ENCODE peak calls at places on chromosomes 2 and 18, in five cellular contexts. One of them, this sample, is unnamed.

GRCh38 chr2:158671381-158672245 is 123.5 kb upstream of the DAPL1 start:
- DNase-seq in HCT116: no peak
- DNase-seq in cardiac muscle cell: no peak
- DNase-seq in CD8-positive, alpha-beta memory T cell: no peak
- DNase-seq in IMR-90: no peak
- DNase-seq in this sample: no peak

GRCh38 chr2:153811516-153811915 is 60.2 kb upstream of the GALNT13 start:
- DNase-seq in IMR-90: no peak
- DNase-seq in HCT116: no peak
- DNase-seq in CD8-positive, alpha-beta memory T cell: no peak
- DNase-seq in cardiac muscle cell: no peak
- DNase-seq in this sample: no peak

GRCh38 chr2:98084869-98085238 is 2.1 kb upstream of the VWA3B start:
- DNase-seq in cardiac muscle cell: no peak
- DNase-seq in HCT116: no peak
- DNase-seq in CD8-positive, alpha-beta memory T cell: no peak
- DNase-seq in IMR-90: no peak
- DNase-seq in this sample: no peak

GRCh38 chr2:98908909-98909308 is 27.1 kb downstream of the CRACDL start:
- DNase-seq in HCT116: no peak
- DNase-seq in cardiac muscle cell: peak; percentile 24
- DNase-seq in CD8-positive, alpha-beta memory T cell: no peak
- DNase-seq in IMR-90: peak; percentile 52
- DNase-seq in this sample: no peak

GRCh38 chr2:222884114-222884764 is 23.4 kb downstream of the ACSL3 start:
- DNase-seq in CD8-positive, alpha-beta memory T cell: no peak
- DNase-seq in IMR-90: no peak
- DNase-seq in cardiac muscle cell: no peak
- DNase-seq in HCT116: no peak
- DNase-seq in this sample: no peak

GRCh38 chr2:68365087-68365486 is at the start of gene PLEK:
- DNase-seq in CD8-positive, alpha-beta memory T cell: peak; percentile 28
- DNase-seq in HCT116: no peak
- DNase-seq in cardiac muscle cell: no peak
- DNase-seq in IMR-90: no peak
- DNase-seq in this sample: no peak

GRCh38 chr2:156883828-156884615 is 373.5 kb upstream of the GALNT5 start:
- DNase-seq in HCT116: no peak
- DNase-seq in CD8-positive, alpha-beta memory T cell: no peak
- DNase-seq in IMR-90: peak; percentile 62
- DNase-seq in cardiac muscle cell: peak; percentile 9
- DNase-seq in this sample: no peak

GRCh38 chr2:182649316-182649715 is 66.7 kb upstream of the DNAJC10 start:
- DNase-seq in IMR-90: peak; percentile 46
- DNase-seq in cardiac muscle cell: peak; percentile 75
- DNase-seq in CD8-positive, alpha-beta memory T cell: no peak
- DNase-seq in HCT116: peak; percentile 21
- DNase-seq in this sample: no peak

GRCh38 chr2:55357907-55358306 is 61.7 kb downstream of the CCDC88A start:
- DNase-seq in HCT116: no peak
- DNase-seq in cardiac muscle cell: no peak
- DNase-seq in IMR-90: peak; percentile 69
- DNase-seq in CD8-positive, alpha-beta memory T cell: no peak
- DNase-seq in this sample: no peak

GRCh38 chr2:45649855-45650806 is 1.3 kb upstream of the PRKCE start:
- DNase-seq in CD8-positive, alpha-beta memory T cell: peak; percentile 48
- DNase-seq in HCT116: no peak
- DNase-seq in cardiac muscle cell: peak; percentile 73
- DNase-seq in IMR-90: peak; percentile 33
- DNase-seq in this sample: no peak

GRCh38 chr2:222736301-222736700 is 64.8 kb downstream of the MOGAT1 start:
- DNase-seq in cardiac muscle cell: peak; percentile 54
- DNase-seq in IMR-90: peak; percentile 67
- DNase-seq in CD8-positive, alpha-beta memory T cell: no peak
- DNase-seq in HCT116: no peak
- DNase-seq in this sample: no peak

GRCh38 chr18:8121942-8122480 is 487.2 kb upstream of the RAB12 start:
- DNase-seq in CD8-positive, alpha-beta memory T cell: no peak
- DNase-seq in HCT116: peak; percentile 33
- DNase-seq in IMR-90: peak; percentile 94
- DNase-seq in cardiac muscle cell: peak; percentile 44
- DNase-seq in this sample: no peak

GRCh38 chr2:126543081-126543480 is 112.9 kb upstream of the GYPC start:
- DNase-seq in cardiac muscle cell: no peak
- DNase-seq in HCT116: no peak
- DNase-seq in CD8-positive, alpha-beta memory T cell: no peak
- DNase-seq in IMR-90: no peak
- DNase-seq in this sample: no peak

GRCh38 chr18:74624491-74624890 is 26.8 kb downstream of the ZNF407 start:
- DNase-seq in HCT116: no peak
- DNase-seq in IMR-90: no peak
- DNase-seq in CD8-positive, alpha-beta memory T cell: no peak
- DNase-seq in cardiac muscle cell: no peak
- DNase-seq in this sample: no peak

GRCh38 chr2:28736034-28736433 is 15.6 kb upstream of the PPP1CB start:
- DNase-seq in CD8-positive, alpha-beta memory T cell: no peak
- DNase-seq in HCT116: no peak
- DNase-seq in IMR-90: no peak
- DNase-seq in cardiac muscle cell: peak; percentile 49
- DNase-seq in this sample: no peak

GRCh38 chr2:190849774-190850173 is 30.8 kb upstream of the GLS start:
- DNase-seq in cardiac muscle cell: peak; percentile 76
- DNase-seq in HCT116: no peak
- DNase-seq in IMR-90: peak; percentile 88
- DNase-seq in CD8-positive, alpha-beta memory T cell: no peak
- DNase-seq in this sample: no peak

GRCh38 chr2:55364189-55365055 is 55.2 kb downstream of the CCDC88A start:
- DNase-seq in IMR-90: peak; percentile 98
- DNase-seq in cardiac muscle cell: peak; percentile 98
- DNase-seq in CD8-positive, alpha-beta memory T cell: no peak
- DNase-seq in HCT116: no peak
- DNase-seq in this sample: no peak

GRCh38 chr18:79954791-79955190 is 3.3 kb upstream of the SLC66A2 start:
- DNase-seq in CD8-positive, alpha-beta memory T cell: no peak
- DNase-seq in IMR-90: no peak
- DNase-seq in cardiac muscle cell: no peak
- DNase-seq in HCT116: no peak
- DNase-seq in this sample: no peak

GRCh38 chr18:4181882-4182568 is 273.1 kb downstream of the DLGAP1 start:
- DNase-seq in cardiac muscle cell: no peak
- DNase-seq in HCT116: no peak
- DNase-seq in CD8-positive, alpha-beta memory T cell: no peak
- DNase-seq in IMR-90: no peak
- DNase-seq in this sample: peak; percentile 33
- H3K4me3 ChIP-seq in cardiac muscle cell: no peak overlapping the region
- H3K4me3 ChIP-seq in HCT116: no peak overlapping the region
- H3K4me3 ChIP-seq in CD8-positive, alpha-beta memory T cell: no peak overlapping the region
- H3K4me3 ChIP-seq in IMR-90: no peak overlapping the region
- H3K4me3 ChIP-seq in this sample: no peak overlapping the region

GRCh38 chr2:13135369-13135768 is 418.6 kb downstream of the TRIB2 start:
- DNase-seq in IMR-90: no peak
- DNase-seq in cardiac muscle cell: no peak
- DNase-seq in HCT116: no peak
- DNase-seq in CD8-positive, alpha-beta memory T cell: no peak
- DNase-seq in this sample: no peak
- H3K9me3 ChIP-seq in IMR-90: no peaks in the 10 kb centered on the region
- H3K9me3 ChIP-seq in cardiac muscle cell: no peaks in the 10 kb centered on the region
- H3K9me3 ChIP-seq in HCT116: no peaks in the 10 kb centered on the region
- H3K9me3 ChIP-seq in CD8-positive, alpha-beta memory T cell: no peaks in the 10 kb centered on the region
- H3K9me3 ChIP-seq in this sample: peaks cover under 1% of the 10 kb centered on the region

DNA sequence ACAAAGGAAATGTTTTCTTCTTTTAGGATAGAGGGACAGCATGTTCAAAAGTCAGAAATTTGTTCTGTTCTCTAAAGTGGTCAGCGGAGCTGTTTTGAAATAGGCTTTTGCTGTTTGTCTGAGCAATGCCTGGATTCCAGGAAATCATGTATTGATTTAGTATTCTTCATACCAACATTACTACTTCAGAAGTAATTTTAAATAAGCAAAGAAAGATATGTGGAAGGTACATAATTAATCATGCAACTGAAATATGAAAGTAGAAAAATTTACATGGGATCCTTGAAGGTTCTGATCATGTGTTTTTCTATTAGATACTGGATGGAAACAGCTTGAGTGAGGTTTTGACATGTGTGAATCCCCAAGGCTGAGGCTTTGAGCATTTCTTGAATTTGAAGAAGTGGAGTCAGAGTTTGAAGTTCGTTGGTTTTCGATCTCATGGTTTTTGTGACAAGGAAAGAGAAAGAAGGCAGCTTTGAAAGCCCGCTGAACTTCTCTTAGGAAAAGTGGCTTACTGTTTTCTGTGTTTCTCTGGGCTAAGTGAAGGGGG is 220.0 kb downstream of the LDLRAD4 start:
- DNase-seq in IMR-90: no peak
- DNase-seq in CD8-positive, alpha-beta memory T cell: no peak
- DNase-seq in cardiac muscle cell: no peak
- DNase-seq in HCT116: no peak
- DNase-seq in this sample: no peak
- H3K27ac ChIP-seq in IMR-90: no peak overlapping the region
- H3K27ac ChIP-seq in CD8-positive, alpha-beta memory T cell: no peak overlapping the region
- H3K27ac ChIP-seq in cardiac muscle cell: no peak overlapping the region
- H3K27ac ChIP-seq in HCT116: no peak overlapping the region
- H3K27ac ChIP-seq in this sample: no peak overlapping the region

GRCh38 chr2:168913171-168913484 is 12.0 kb downstream of the G6PC2 start:
- DNase-seq in HCT116: no peak
- DNase-seq in CD8-positive, alpha-beta memory T cell: no peak
- DNase-seq in IMR-90: no peak
- DNase-seq in cardiac muscle cell: no peak
- DNase-seq in this sample: no peak

GRCh38 chr2:168912466-168913170 is 11.5 kb downstream of the G6PC2 start:
- DNase-seq in IMR-90: peak; percentile 4
- DNase-seq in CD8-positive, alpha-beta memory T cell: no peak
- DNase-seq in HCT116: no peak
- DNase-seq in cardiac muscle cell: peak; percentile 53
- DNase-seq in this sample: no peak

GRCh38 chr2:168915433-168916328 is 14.6 kb downstream of the G6PC2 start:
- DNase-seq in IMR-90: no peak
- DNase-seq in HCT116: no peak
- DNase-seq in CD8-positive, alpha-beta memory T cell: no peak
- DNase-seq in cardiac muscle cell: no peak
- DNase-seq in this sample: no peak

GRCh38 chr2:168916329-168916672 is 15.2 kb downstream of the G6PC2 start:
- DNase-seq in HCT116: no peak
- DNase-seq in CD8-positive, alpha-beta memory T cell: no peak
- DNase-seq in IMR-90: no peak
- DNase-seq in cardiac muscle cell: no peak
- DNase-seq in this sample: no peak

DNA sequence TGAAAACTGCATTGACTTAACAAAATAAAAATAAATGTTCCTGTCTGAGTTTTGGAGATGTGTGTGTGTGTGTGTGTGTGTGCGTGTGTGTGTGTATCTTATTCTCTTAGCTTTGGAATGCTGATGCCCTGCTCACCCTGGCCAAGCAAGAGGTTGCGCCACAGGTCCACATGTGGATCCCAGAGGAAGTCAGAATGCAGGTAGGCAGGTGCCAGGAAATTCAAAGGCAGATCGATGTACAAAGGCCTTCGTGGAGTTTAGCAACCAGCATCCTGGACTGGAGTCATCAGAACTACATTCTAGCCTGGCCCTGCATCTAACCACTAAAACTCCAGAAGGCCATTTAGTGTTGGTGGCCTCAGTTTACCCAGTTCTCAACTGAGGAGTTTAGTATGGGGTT is 12.4 kb downstream of the G6PC2 start:
- DNase-seq in CD8-positive, alpha-beta memory T cell: no peak
- DNase-seq in cardiac muscle cell: no peak
- DNase-seq in IMR-90: no peak
- DNase-seq in HCT116: no peak
- DNase-seq in this sample: no peak
- H3K4me3 ChIP-seq in CD8-positive, alpha-beta memory T cell: no peak overlapping the region
- H3K4me3 ChIP-seq in cardiac muscle cell: no peak overlapping the region
- H3K4me3 ChIP-seq in IMR-90: no peak overlapping the region
- H3K4me3 ChIP-seq in HCT116: no peak overlapping the region
- H3K4me3 ChIP-seq in this sample: no peak overlapping the region

GRCh38 chr18:14937271-14937670 is 189.3 kb downstream of the ANKRD30B start:
- DNase-seq in HCT116: no peak
- DNase-seq in IMR-90: no peak
- DNase-seq in CD8-positive, alpha-beta memory T cell: no peak
- DNase-seq in cardiac muscle cell: no peak
- DNase-seq in this sample: no peak
- H3K9me3 ChIP-seq in HCT116: no peaks in the 10 kb centered on the region
- H3K9me3 ChIP-seq in IMR-90: peaks cover 42% of the 10 kb centered on the region
- H3K9me3 ChIP-seq in CD8-positive, alpha-beta memory T cell: no peaks in the 10 kb centered on the region
- H3K9me3 ChIP-seq in cardiac muscle cell: no peaks in the 10 kb centered on the region
- H3K9me3 ChIP-seq in this sample: no peaks in the 10 kb centered on the region

DNA sequence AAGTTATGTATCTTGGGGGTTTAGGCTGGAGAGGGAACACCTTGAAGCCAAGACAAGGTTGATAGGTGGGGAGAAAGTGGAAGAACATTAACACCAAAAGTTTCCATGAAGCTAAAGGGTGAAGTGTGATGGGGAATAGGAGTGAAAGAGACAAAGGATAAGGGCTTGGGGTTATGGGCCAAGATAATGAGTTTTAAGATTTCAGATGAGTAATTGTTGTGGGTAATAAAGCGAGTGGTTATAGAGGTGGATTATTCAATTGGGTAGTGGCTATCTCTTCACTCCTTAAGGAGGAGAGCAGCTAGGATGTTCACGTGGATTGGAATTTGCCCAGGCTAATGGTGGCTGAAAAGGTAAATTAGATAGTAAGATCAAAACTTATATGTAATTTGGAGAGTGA is 29.8 kb downstream of the EML4 start:
- DNase-seq in HCT116: no peak
- DNase-seq in IMR-90: no peak
- DNase-seq in cardiac muscle cell: no peak
- DNase-seq in CD8-positive, alpha-beta memory T cell: no peak
- DNase-seq in this sample: no peak
- H3K27ac ChIP-seq in HCT116: no peak overlapping the region
- H3K27ac ChIP-seq in IMR-90: no peak overlapping the region
- H3K27ac ChIP-seq in cardiac muscle cell: no peak overlapping the region
- H3K27ac ChIP-seq in CD8-positive, alpha-beta memory T cell: no peak overlapping the region
- H3K27ac ChIP-seq in this sample: no peak overlapping the region

DNA sequence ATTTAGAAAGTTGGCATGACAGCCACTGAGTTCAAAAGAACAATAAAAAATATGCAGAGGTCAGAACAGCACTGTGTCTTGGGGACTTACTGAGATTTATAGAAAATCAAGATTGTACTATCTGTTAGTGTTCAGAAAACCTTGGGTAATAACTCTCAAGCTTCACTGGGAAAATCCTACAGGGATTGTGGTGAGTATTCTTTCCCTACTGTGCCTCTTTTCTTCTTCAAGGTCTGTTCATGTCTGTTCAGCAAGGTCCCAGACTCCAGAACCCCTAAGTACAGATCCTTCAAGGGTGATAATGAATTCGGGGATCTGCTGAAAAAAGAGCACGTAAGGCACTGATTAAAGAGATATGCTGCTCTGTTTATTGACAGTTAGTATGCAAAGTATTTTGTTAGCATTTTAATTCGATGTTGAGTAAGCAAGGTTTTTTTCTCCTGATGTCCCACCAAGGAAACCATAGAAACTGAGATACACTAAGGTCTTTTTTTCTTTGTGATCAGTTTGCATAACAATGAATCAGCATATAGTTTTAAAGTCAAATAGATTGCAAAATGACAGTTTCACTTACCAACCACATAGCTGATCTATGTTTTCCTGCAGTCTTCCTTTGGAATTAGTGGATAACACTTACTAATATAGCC is 249.8 kb downstream of the DSEL start:
- DNase-seq in IMR-90: peak; percentile 59
- DNase-seq in HCT116: no peak
- DNase-seq in cardiac muscle cell: peak; percentile 61
- DNase-seq in CD8-positive, alpha-beta memory T cell: no peak
- DNase-seq in this sample: no peak
- H3K4me3 ChIP-seq in IMR-90: no peak overlapping the region
- H3K4me3 ChIP-seq in HCT116: no peak overlapping the region
- H3K4me3 ChIP-seq in cardiac muscle cell: no peak overlapping the region
- H3K4me3 ChIP-seq in CD8-positive, alpha-beta memory T cell: no peak overlapping the region
- H3K4me3 ChIP-seq in this sample: no peak overlapping the region

GRCh38 chr2:228853151-228853550 is 417.9 kb downstream of the PID1 start:
- DNase-seq in cardiac muscle cell: no peak
- DNase-seq in CD8-positive, alpha-beta memory T cell: no peak
- DNase-seq in HCT116: no peak
- DNase-seq in IMR-90: no peak
- DNase-seq in this sample: no peak
- H3K9me3 ChIP-seq in cardiac muscle cell: no peaks in the 10 kb centered on the region
- H3K9me3 ChIP-seq in CD8-positive, alpha-beta memory T cell: no peaks in the 10 kb centered on the region
- H3K9me3 ChIP-seq in HCT116: no peaks in the 10 kb centered on the region
- H3K9me3 ChIP-seq in IMR-90: peaks cover 3% of the 10 kb centered on the region
- H3K9me3 ChIP-seq in this sample: no peaks in the 10 kb centered on the region